ENCODE peak calls at places on chromosomes 12 and 14, in nine cellular contexts. J, U, S, E, W, T, L, M and G are unnamed samples.

GRCh38 chr12:100251917-100252316 is 15.0 kb downstream of the DEPDC4 start:
- DNase-seq in J (no peak), U (no peak), S (no peak), E (no peak), W (no peak), T (no peak), L (no peak), M (no peak), G (no peak)

GRCh38 chr12:10033783-10034381 is 3.4 kb downstream of the CLEC9A start:
- DNase-seq in J (no peak), U (no peak), S (no peak), E (no peak), W (no peak), T (no peak), L (no peak), M (no peak), G (no peak)

GRCh38 chr14:23146423-23146910 is 27.4 kb upstream of the CEBPE start:
- DNase-seq in J (no peak), U (no peak), S (no peak), E (no peak), W (no peak), T (no peak), L (no peak), M (no peak), G (no peak)

GRCh38 chr14:103618999-103619398 is 10.0 kb upstream of the KLC1 start:
- DNase-seq in J (no peak), U (no peak), S (no peak), E (no peak), W (no peak), T (no peak), L (no peak), M (no peak), G (no peak)

GRCh38 chr14:33475623-33476022 is 475.3 kb downstream of the EGLN3 start:
- DNase-seq in J (no peak), U (no peak), S (peak; percentile 66), E (peak; percentile 95), W (no peak), T (peak; percentile 62), L (no peak), M (peak; percentile 47), G (peak; percentile 25)

GRCh38 chr12:78864483-78865296 is at the start of gene SYT1:
- DNase-seq in J (peak; percentile 41), U (no peak), S (peak; percentile 83), E (peak; percentile 94), W (peak; percentile 1), T (peak; percentile 60), L (peak; percentile 62), M (no peak), G (peak; percentile 54)

GRCh38 chr12:109053382-109054123 is 1.2 kb downstream of the USP30 start:
- DNase-seq in J (no peak), U (no peak), S (no peak), E (peak; percentile 23), W (peak; percentile 4), T (no peak), L (no peak), M (no peak), G (no peak)

GRCh38 chr12:59452746-59453145 is 143.1 kb upstream of the SLC16A7 start:
- DNase-seq in J (no peak), U (no peak), S (no peak), E (no peak), W (no peak), T (no peak), L (no peak), M (no peak), G (no peak)

GRCh38 chr12:55043542-55043941 is 23.8 kb downstream of the NEUROD4 start:
- DNase-seq in J (no peak), U (no peak), S (no peak), E (no peak), W (no peak), T (no peak), L (no peak), M (no peak), G (no peak)